ENCODE peak calls at places on chromosome 14, in eight cellular contexts. One of them, this sample, is unnamed.
A peak's percentile ranks its signal among the peaks of the same experiment; 100 is the strongest.

GRCh38 chr14:50778757-50779483 is 52.0 kb downstream of the NIN start:
- DNase-seq in A172: no peak
- DNase-seq in HCEC 1CT: no peak
- DNase-seq in kidney tubule cell: peak; percentile 43
- DNase-seq in ovary: no peak
- DNase-seq in osteocyte: no peak
- DNase-seq in heart right ventricle: no peak
- DNase-seq in fibroblast of pulmonary artery: no peak
- DNase-seq in this sample: no peak

GRCh38 chr14:73462078-73462715 is 3.9 kb upstream of the NUMB start:
- DNase-seq in heart right ventricle: peak; percentile 67
- DNase-seq in HCEC 1CT: no peak
- DNase-seq in A172: peak; percentile 55
- DNase-seq in osteocyte: peak; percentile 51
- DNase-seq in fibroblast of pulmonary artery: peak; percentile 67
- DNase-seq in kidney tubule cell: peak; percentile 46
- DNase-seq in ovary: peak; percentile 55
- DNase-seq in this sample: no peak

GRCh38 chr14:90276627-90277367 is 20.4 kb downstream of the PSMC1 start:
- DNase-seq in osteocyte: no peak
- DNase-seq in kidney tubule cell: no peak
- DNase-seq in ovary: no peak
- DNase-seq in HCEC 1CT: peak; percentile 15
- DNase-seq in heart right ventricle: no peak
- DNase-seq in A172: peak; percentile 83
- DNase-seq in fibroblast of pulmonary artery: no peak
- DNase-seq in this sample: no peak

GRCh38 chr14:55874785-55875184 is 243.4 kb upstream of the PELI2 start:
- DNase-seq in ovary: no peak
- DNase-seq in osteocyte: no peak
- DNase-seq in heart right ventricle: no peak
- DNase-seq in A172: no peak
- DNase-seq in kidney tubule cell: no peak
- DNase-seq in fibroblast of pulmonary artery: no peak
- DNase-seq in HCEC 1CT: no peak
- DNase-seq in this sample: no peak

GRCh38 chr14:24817638-24818053 is 183.7 kb upstream of the GZMB start:
- DNase-seq in HCEC 1CT: peak; percentile 10
- DNase-seq in ovary: no peak
- DNase-seq in A172: peak; percentile 1
- DNase-seq in heart right ventricle: no peak
- DNase-seq in kidney tubule cell: peak; percentile 7
- DNase-seq in osteocyte: no peak
- DNase-seq in fibroblast of pulmonary artery: peak; percentile 62
- DNase-seq in this sample: no peak

GRCh38 chr14:36258241-36258640 is 62.2 kb downstream of the MBIP start:
- DNase-seq in A172: no peak
- DNase-seq in HCEC 1CT: no peak
- DNase-seq in kidney tubule cell: no peak
- DNase-seq in osteocyte: no peak
- DNase-seq in ovary: no peak
- DNase-seq in heart right ventricle: no peak
- DNase-seq in fibroblast of pulmonary artery: no peak
- DNase-seq in this sample: no peak

GRCh38 chr14:69081271-69081670 is 71.6 kb downstream of the DCAF5 start:
- DNase-seq in kidney tubule cell: peak; percentile 25
- DNase-seq in osteocyte: no peak
- DNase-seq in fibroblast of pulmonary artery: no peak
- DNase-seq in A172: no peak
- DNase-seq in ovary: no peak
- DNase-seq in HCEC 1CT: no peak
- DNase-seq in heart right ventricle: no peak
- DNase-seq in this sample: no peak

GRCh38 chr14:104957146-104958113 is 20.7 kb downstream of the AHNAK2 start:
- DNase-seq in kidney tubule cell: no peak
- DNase-seq in osteocyte: no peak
- DNase-seq in heart right ventricle: no peak
- DNase-seq in fibroblast of pulmonary artery: no peak
- DNase-seq in HCEC 1CT: no peak
- DNase-seq in A172: no peak
- DNase-seq in ovary: peak; percentile 9
- DNase-seq in this sample: no peak

GRCh38 chr14:56874375-56874774 is 64.1 kb upstream of the OTX2 start:
- DNase-seq in heart right ventricle: no peak
- DNase-seq in kidney tubule cell: peak; percentile 35
- DNase-seq in osteocyte: no peak
- DNase-seq in ovary: no peak
- DNase-seq in HCEC 1CT: no peak
- DNase-seq in A172: peak; percentile 1
- DNase-seq in fibroblast of pulmonary artery: no peak
- DNase-seq in this sample: no peak

GRCh38 chr14:50342211-50343080 is 30.3 kb downstream of the DMAC2L start:
- DNase-seq in kidney tubule cell: peak; percentile 79
- DNase-seq in fibroblast of pulmonary artery: peak; percentile 76
- DNase-seq in ovary: peak; percentile 70
- DNase-seq in osteocyte: no peak
- DNase-seq in A172: peak; percentile 77
- DNase-seq in heart right ventricle: peak; percentile 60
- DNase-seq in HCEC 1CT: peak; percentile 60
- DNase-seq in this sample: no peak

GRCh38 chr14:54105898-54106297 is 149.3 kb upstream of the BMP4 start:
- DNase-seq in ovary: no peak
- DNase-seq in fibroblast of pulmonary artery: no peak
- DNase-seq in HCEC 1CT: no peak
- DNase-seq in heart right ventricle: no peak
- DNase-seq in kidney tubule cell: peak; percentile 78
- DNase-seq in A172: no peak
- DNase-seq in osteocyte: no peak
- DNase-seq in this sample: no peak

GRCh38 chr14:102333795-102334415 is 14.4 kb downstream of the ZNF839 start:
- DNase-seq in heart right ventricle: no peak
- DNase-seq in fibroblast of pulmonary artery: no peak
- DNase-seq in ovary: no peak
- DNase-seq in HCEC 1CT: no peak
- DNase-seq in A172: no peak
- DNase-seq in osteocyte: no peak
- DNase-seq in kidney tubule cell: no peak
- DNase-seq in this sample: no peak